ENCODE peak calls at places on chromosomes 12 and 14, in four cellular contexts. L is right atrium auricular region, C is heart left ventricle, E is ovary. B is an unnamed sample.

GRCh38 chr12:89370850-89371249 is 18.5 kb upstream of the DUSP6 start:
- DNase-seq in E (no peak), L (no peak), C (no peak), B (no peak)

GRCh38 chr12:20189767-20190166 is 178.6 kb upstream of the PDE3A start:
- DNase-seq in L (no peak), E (no peak), C (no peak), B (no peak)

GRCh38 chr14:94397899-94398479 is 9.6 kb upstream of the SERPINA1 start:
- DNase-seq in C (no peak), E (no peak), L (no peak), B (no peak)

GRCh38 chr12:107570721-107571120 is 114.9 kb upstream of the PWP1 start:
- DNase-seq in C (no peak), E (no peak), L (no peak), B (no peak)

GRCh38 chr12:116690016-116690709 is 47.7 kb downstream of the SPRING1 start:
- DNase-seq in E (no peak), C (no peak), L (no peak), B (no peak)

GRCh38 chr12:45622210-45622937 is 107.1 kb upstream of the ARID2 start:
- DNase-seq in L (no peak), C (no peak), E (no peak), B (no peak)

GRCh38 chr14:61074852-61075251 is 93.8 kb downstream of the SLC38A6 start:
- DNase-seq in L (no peak), C (no peak), E (no peak), B (no peak)

GRCh38 chr12:39803151-39803550 is 183.5 kb upstream of the ABCD2 start:
- DNase-seq in E (no peak), C (no peak), L (no peak), B (no peak)

GRCh38 chr12:18632848-18633247 is 105.0 kb downstream of the PLCZ1 start:
- DNase-seq in L (no peak), E (no peak), C (no peak), B (no peak)

GRCh38 chr12:82057770-82058169 is 298.6 kb upstream of the PPFIA2 start:
- DNase-seq in C (no peak), L (no peak), E (no peak), B (no peak)

GRCh38 chr12:1443421-1444141 is 150.8 kb downstream of the FBXL14 start:
- DNase-seq in L (no peak), E (no peak), C (no peak), B (no peak)

GRCh38 chr14:91753501-91754128 is 21.7 kb upstream of the CATSPERB start:
- DNase-seq in L (no peak), C (no peak), E (no peak), B (no peak)

GRCh38 chr12:89470741-89471504 is 53.7 kb downstream of the GALNT4 start:
- DNase-seq in E (no peak), C (no peak), L (no peak), B (no peak)

GRCh38 chr14:36585100-36585499 is 2.7 kb upstream of the NKX2-8 start:
- DNase-seq in E (no peak), C (no peak), L (no peak), B (no peak)

GRCh38 chr12:25119020-25119419 is 75.9 kb downstream of the DNAI7 start:
- DNase-seq in L (no peak), E (no peak), C (no peak), B (no peak)

GRCh38 chr12:19553177-19553576 is 113.9 kb downstream of the AEBP2 start:
- DNase-seq in E (no peak), L (no peak), C (no peak), B (no peak)

GRCh38 chr12:120100630-120101029 is 15.9 kb downstream of the RAB35 start:
- DNase-seq in L (peak), E (peak), C (peak), B (peak)

GRCh38 chr12:95733156-95733825 is 57.3 kb downstream of the NTN4 start:
- DNase-seq in L (no peak), C (no peak), E (no peak), B (no peak)

GRCh38 chr14:72024043-72024407 is 91.8 kb downstream of the RGS6 start:
- DNase-seq in C (no peak), E (no peak), L (no peak), B (no peak)

GRCh38 chr12:131605304-131605829 is 105.5 kb upstream of the SFSWAP start:
- DNase-seq in C (no peak), L (no peak), E (no peak), B (no peak)

GRCh38 chr14:61472025-61472672 is 150.8 kb downstream of the PRKCH start:
- DNase-seq in C (peak), E (no peak), L (no peak), B (no peak)

GRCh38 chr14:54893151-54893760 is 9.4 kb downstream of the GCH1 start:
- DNase-seq in L (no peak), E (no peak), C (no peak), B (no peak)

GRCh38 chr12:112116232-112117060 is 7.9 kb upstream of the NAA25 start:
- DNase-seq in L (peak), C (peak), E (peak), B (peak)

GRCh38 chr14:22509036-22509709 is 79.9 kb downstream of the DAD1 start:
- DNase-seq in E (no peak), C (no peak), L (no peak), B (no peak)
- H3K4me3 ChIP-seq in E (no peak), C (no peak), L (no peak), B (no peak)

DNA sequence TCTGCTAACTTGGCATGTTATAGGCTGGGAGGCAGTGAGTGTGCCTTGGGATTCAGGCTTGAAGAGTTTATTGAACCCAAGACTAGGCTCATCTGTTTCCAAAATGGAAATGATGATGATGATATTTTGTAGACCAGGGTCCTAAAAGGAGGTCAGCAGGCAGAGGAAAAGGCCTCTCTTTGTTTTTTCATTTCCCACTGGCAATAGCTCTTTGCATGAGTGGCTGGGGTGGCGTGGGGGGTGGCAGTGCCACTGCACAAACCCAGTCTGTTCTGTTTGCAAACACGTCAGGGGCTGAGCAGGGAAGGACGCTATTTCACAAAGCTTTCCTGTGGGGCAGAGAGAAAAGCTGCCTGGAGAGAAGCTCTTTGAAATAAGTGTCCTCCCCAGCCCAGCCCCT is 72.7 kb downstream of the ZNF664 start:
- DNase-seq in L (no peak), E (no peak), C (no peak), B (no peak)
- H3K27ac ChIP-seq in L (no peak), E (no peak), C (no peak), B (no peak)

GRCh38 chr12:108835860-108836634 is 21.3 kb downstream of the SSH1 start:
- DNase-seq in L (no peak), E (no peak), C (no peak), B (no peak)
- TF ChIP-seq CTCF in L (no peak), E (no peak), C (no peak), B (no peak)

DNA sequence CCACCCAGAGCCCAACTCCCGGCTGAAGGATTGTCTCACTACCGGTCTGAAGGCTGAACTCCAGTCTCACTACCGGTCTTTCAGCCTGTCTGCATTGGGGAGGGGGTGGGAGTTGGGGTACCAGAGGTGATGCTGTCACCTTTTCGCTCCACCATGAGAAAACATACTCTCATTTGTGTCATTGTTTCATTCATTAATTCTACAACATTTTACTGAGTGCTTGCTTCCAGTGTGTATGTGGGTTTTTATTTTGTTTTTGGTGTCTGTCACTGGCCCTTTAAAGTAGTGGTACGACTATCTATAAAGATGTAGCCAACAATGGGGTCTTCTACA is 524 bp upstream of the CDK4 start:
- DNase-seq in E (no peak), L (no peak), C (no peak), B (no peak)
- H3K4me3 ChIP-seq in E (peak), L (peak), C (peak), B (peak)

DNA sequence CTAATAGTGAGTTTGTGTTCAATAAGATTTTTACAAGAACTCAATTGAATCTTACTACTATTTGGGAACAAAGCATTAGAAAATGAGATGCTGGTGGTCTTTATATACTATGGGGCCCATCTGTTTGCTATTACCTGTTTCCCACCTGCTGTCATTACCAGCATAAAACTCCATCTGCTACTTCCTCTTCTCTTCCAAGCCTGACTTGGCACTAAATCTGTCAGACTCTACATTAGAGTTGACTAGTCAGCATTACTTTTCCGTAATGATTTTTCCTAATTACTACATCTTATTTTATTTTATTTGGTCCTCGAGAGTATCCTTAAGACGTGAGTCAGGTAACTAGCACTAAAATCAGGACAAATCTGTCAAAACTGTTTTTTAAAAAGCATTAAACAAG is 68.1 kb upstream of the KRR1 start:
- DNase-seq in C (no peak), E (no peak), L (no peak), B (no peak)
- H3K27ac ChIP-seq in C (no peak), E (no peak), L (no peak), B (no peak)

B was measured in ascending aorta.